ENCODE peak calls at places on chromosomes 6 and 20, in seven cellular contexts. V is SK-N-SH, X is HepG2, U is GM12878, H is H1, M is GM12892, O is K562. L is an unnamed sample.

GRCh38 chr6:131003419-131004386 is 59.3 kb downstream of the EPB41L2 start:
- DNase-seq in V (no peak), X (no peak), U (no peak), H (no peak), M (no peak), O (no peak), L (no peak)

GRCh38 chr20:17385798-17386197 is 145.4 kb downstream of the BFSP1 start:
- DNase-seq in V (no peak), X (no peak), U (no peak), H (no peak), M (no peak), O (no peak), L (no peak)

GRCh38 chr6:69338431-69339162 is 458.2 kb downstream of the LMBRD1 start:
- DNase-seq in V (no peak), X (no peak), U (no peak), H (no peak), M (no peak), O (no peak), L (no peak)

GRCh38 chr6:153001767-153002612 is 519 bp downstream of the MTRF1L start:
- DNase-seq in V (peak), X (peak), U (no peak), H (no peak), M (no peak), O (peak), L (no peak)

GRCh38 chr6:32844839-32845372 is 1.1 kb upstream of the PSMB8 start:
- DNase-seq in V (no peak), X (no peak), U (no peak), H (no peak), M (no peak), O (no peak), L (no peak)

GRCh38 chr6:157089258-157089657 is 234.1 kb downstream of the TMEM242 start:
- DNase-seq in V (peak), X (peak), U (no peak), H (no peak), M (no peak), O (no peak), L (no peak)

GRCh38 chr6:54291146-54291545 is 17.1 kb upstream of the TINAG start:
- DNase-seq in V (no peak), X (no peak), U (peak), H (no peak), M (no peak), O (no peak), L (no peak)

GRCh38 chr6:45987866-45988265 is 27.8 kb downstream of the CLIC5 start:
- DNase-seq in V (no peak), X (no peak), U (no peak), H (no peak), M (no peak), O (no peak), L (no peak)

GRCh38 chr6:146547889-146548288 is 4.3 kb downstream of the RAB32 start:
- DNase-seq in V (no peak), X (no peak), U (no peak), H (no peak), M (no peak), O (no peak), L (no peak)

GRCh38 chr20:17168026-17168612 is 58.7 kb upstream of the PCSK2 start:
- DNase-seq in V (no peak), X (no peak), U (no peak), H (no peak), M (no peak), O (no peak), L (no peak)

GRCh38 chr20:38271609-38272120 is 11.1 kb upstream of the KIAA1755 start:
- DNase-seq in V (no peak), X (no peak), U (no peak), H (no peak), M (no peak), O (no peak), L (no peak)

GRCh38 chr6:90190752-90191393 is 105.8 kb downstream of the BACH2 start:
- DNase-seq in V (no peak), X (no peak), U (no peak), H (no peak), M (no peak), O (no peak), L (no peak)

GRCh38 chr6:43773050-43773956 is 3.3 kb downstream of the VEGFA start:
- DNase-seq in V (peak), X (peak), U (no peak), H (peak), M (peak), O (peak), L (peak)

GRCh38 chr6:130233332-130233731 is 10.6 kb upstream of the SAMD3 start:
- DNase-seq in V (no peak), X (no peak), U (no peak), H (no peak), M (no peak), O (no peak), L (no peak)

GRCh38 chr20:62485062-62485700 is 9.4 kb upstream of the GATA5 start:
- DNase-seq in V (no peak), X (no peak), U (no peak), H (no peak), M (no peak), O (peak), L (no peak)

GRCh38 chr6:17897681-17898080 is 89.8 kb downstream of the KIF13A start:
- DNase-seq in V (no peak), X (no peak), U (no peak), H (no peak), M (no peak), O (no peak), L (no peak)

GRCh38 chr6:35073211-35073610 is 67.9 kb downstream of the TCP11 start:
- DNase-seq in V (no peak), X (no peak), U (no peak), H (no peak), M (no peak), O (no peak), L (no peak)

GRCh38 chr6:21134401-21134800 is 459.1 kb upstream of the SOX4 start:
- DNase-seq in V (no peak), X (no peak), U (no peak), H (no peak), M (no peak), O (no peak), L (no peak)

GRCh38 chr20:16362642-16363041 is 210.6 kb downstream of the KIF16B start:
- DNase-seq in V (no peak), X (no peak), U (no peak), H (no peak), M (no peak), O (no peak), L (no peak)

GRCh38 chr6:18280084-18280483 is 15.8 kb upstream of the DEK start:
- DNase-seq in V (no peak), X (no peak), U (no peak), H (no peak), M (no peak), O (no peak), L (no peak)

GRCh38 chr20:22312744-22313346 is 271.5 kb downstream of the FOXA2 start:
- DNase-seq in V (peak), X (peak), U (no peak), H (peak), M (no peak), O (peak), L (no peak)

GRCh38 chr20:20743511-20744169 is 31.2 kb upstream of the RALGAPA2 start:
- DNase-seq in V (no peak), X (peak), U (no peak), H (peak), M (no peak), O (no peak), L (no peak)

GRCh38 chr6:138540468-138540867 is 41.2 kb upstream of the NHSL1 start:
- DNase-seq in V (no peak), X (no peak), U (no peak), H (no peak), M (no peak), O (no peak), L (no peak)

GRCh38 chr20:38407321-38407720 is 27.8 kb downstream of the SNHG17 start:
- DNase-seq in V (no peak), X (no peak), U (no peak), H (no peak), M (no peak), O (no peak), L (no peak)

GRCh38 chr20:41027366-41027765 is 1.3 kb upstream of the TOP1 start:
- DNase-seq in V (no peak), X (no peak), U (no peak), H (no peak), M (no peak), O (no peak), L (no peak)

GRCh38 chr20:1417273-1417672 is 24.4 kb upstream of the FKBP1A start:
- DNase-seq in V (no peak), X (peak), U (no peak), H (no peak), M (no peak), O (no peak), L (no peak)

GRCh38 chr6:137013738-137014602 is 30.8 kb downstream of the IL20RA start:
- DNase-seq in V (peak), X (peak), U (no peak), H (no peak), M (no peak), O (peak), L (no peak)

GRCh38 chr6:27771240-27771639 is 141.0 kb downstream of the OR2B2 start:
- DNase-seq in V (no peak), X (no peak), U (no peak), H (no peak), M (no peak), O (peak), L (no peak)

GRCh38 chr20:36836591-36837329 is 39.2 kb upstream of the TLDC2 start:
- DNase-seq in V (peak), X (peak), U (no peak), H (peak), M (no peak), O (peak), L (peak)

GRCh38 chr20:56689852-56690485 is 60.9 kb downstream of the TFAP2C start:
- DNase-seq in V (no peak), X (no peak), U (no peak), H (no peak), M (no peak), O (no peak), L (no peak)

GRCh38 chr6:37643851-37644672 is 53.6 kb downstream of the MDGA1 start:
- DNase-seq in V (no peak), X (no peak), U (no peak), H (no peak), M (no peak), O (peak), L (no peak)
- TF ChIP-seq TAF1 in V (no peak), X (no peak), U (no peak), H (no peak), M (no peak), O (no peak), L (no peak)

GRCh38 chr6:30360139-30360538 is 15.2 kb downstream of the RPP21 start:
- DNase-seq in V (no peak), X (no peak), U (no peak), H (no peak), M (no peak), O (no peak), L (no peak)

GRCh38 chr6:30363459-30363858 is 18.5 kb downstream of the RPP21 start:
- DNase-seq in V (no peak), X (no peak), U (no peak), H (no peak), M (no peak), O (no peak), L (no peak)

GRCh38 chr6:30361661-30362060 is 16.7 kb downstream of the RPP21 start:
- DNase-seq in V (no peak), X (no peak), U (no peak), H (no peak), M (no peak), O (no peak), L (no peak)

GRCh38 chr6:30359276-30359675 is 14.3 kb downstream of the RPP21 start:
- DNase-seq in V (no peak), X (no peak), U (no peak), H (no peak), M (no peak), O (no peak), L (no peak)

GRCh38 chr6:30364591-30364990 is 19.6 kb downstream of the RPP21 start:
- DNase-seq in V (no peak), X (peak), U (no peak), H (no peak), M (no peak), O (no peak), L (no peak)
- TF ChIP-seq TAF1 in V (no peak), X (no peak), U (no peak), H (no peak), M (no peak), O (no peak), L (no peak)

GRCh38 chr6:154868143-154868594 is 126.9 kb upstream of the TIAM2 start:
- DNase-seq in V (peak), X (peak), U (no peak), H (no peak), M (no peak), O (peak), L (peak)
- TF ChIP-seq TAF1 in V (no peak), X (no peak), U (no peak), H (no peak), M (no peak), O (no peak), L (no peak)

DNA sequence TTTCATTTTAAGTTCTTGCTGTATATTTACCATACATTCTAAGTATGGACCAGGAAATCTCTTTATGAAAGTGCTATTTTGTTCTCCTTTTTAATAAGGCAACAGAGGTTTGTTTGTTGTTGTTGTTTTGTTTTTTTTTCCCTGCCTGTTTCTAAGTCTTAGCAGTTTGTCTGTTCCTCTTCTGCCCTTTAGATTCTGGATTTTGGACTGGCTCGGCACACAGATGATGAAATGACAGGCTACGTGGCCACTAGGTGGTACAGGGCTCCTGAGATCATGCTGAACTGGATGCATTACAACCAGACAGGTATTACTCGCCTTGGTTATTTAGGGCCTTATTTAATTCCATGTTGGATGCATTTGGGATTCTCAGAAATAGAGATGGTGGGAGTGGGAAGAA is 48.0 kb downstream of the MAPK14 start:
- DNase-seq in V (peak), X (peak), U (no peak), H (no peak), M (no peak), O (peak), L (no peak)
- TF ChIP-seq TAF1 in V (no peak), X (no peak), U (no peak), H (no peak), M (no peak), O (no peak), L (no peak)

GRCh38 chr6:151721141-151721540 is 86.3 kb upstream of the ESR1 start:
- DNase-seq in V (no peak), X (no peak), U (no peak), H (no peak), M (no peak), O (no peak), L (no peak)

GRCh38 chr6:151721671-151722070 is 85.8 kb upstream of the ESR1 start:
- DNase-seq in V (no peak), X (no peak), U (no peak), H (no peak), M (no peak), O (no peak), L (no peak)

GRCh38 chr6:151719070-151719469 is 88.4 kb upstream of the ESR1 start:
- DNase-seq in V (no peak), X (no peak), U (no peak), H (no peak), M (no peak), O (no peak), L (no peak)

GRCh38 chr6:151722342-151722741 is 85.1 kb upstream of the ESR1 start:
- DNase-seq in V (no peak), X (no peak), U (no peak), H (no peak), M (no peak), O (no peak), L (no peak)

GRCh38 chr6:151723152-151723551 is 84.3 kb upstream of the ESR1 start:
- DNase-seq in V (no peak), X (no peak), U (no peak), H (no peak), M (peak), O (no peak), L (peak)
- TF ChIP-seq TAF1 in V (no peak), X (no peak), U (no peak), H (no peak), M (no peak), O (no peak), L (no peak)